ENCODE peak calls at places on chromosomes 6 and 20, in five cellular contexts. A is left cardiac atrium, F is brain microvascular endothelial cell, P is adrenal gland, D is NCI-H446. L is an unnamed sample.

GRCh38 chr6:89087881-89088280 is 7.3 kb downstream of the PNRC1 start:
- DNase-seq in P (no peak), A (no peak), F (no peak), D (no peak), L (no peak)

GRCh38 chr6:166507809-166508373 is 78.6 kb downstream of the RAMACL start:
- DNase-seq in A (no peak), P (no peak), F (no peak), D (no peak), L (no peak)

GRCh38 chr20:41428285-41428684 is 61.7 kb upstream of the EMILIN3 start:
- DNase-seq in F (peak), P (peak), A (no peak), D (no peak), L (no peak)

GRCh38 chr6:137107767-137108105 is 63.0 kb upstream of the IL20RA start:
- DNase-seq in D (no peak), F (no peak), A (no peak), P (no peak), L (no peak)

GRCh38 chr6:150620244-150620643 is 20.6 kb downstream of the PLEKHG1 start:
- DNase-seq in F (no peak), D (no peak), A (no peak), P (no peak), L (no peak)

GRCh38 chr20:22617160-22617559 is 32.8 kb upstream of the FOXA2 start:
- DNase-seq in F (no peak), D (no peak), P (peak), A (peak), L (no peak)

GRCh38 chr6:116370717-116371383 is at the start of gene DSE:
- DNase-seq in D (no peak), A (peak), F (peak), P (peak), L (no peak)

GRCh38 chr6:22980446-22980845 is 411.1 kb downstream of the HDGFL1 start:
- DNase-seq in P (no peak), A (no peak), D (no peak), F (peak), L (no peak)

GRCh38 chr6:117188627-117189201 is 76.6 kb upstream of the VGLL2 start:
- DNase-seq in F (no peak), A (no peak), D (peak), P (no peak), L (no peak)

GRCh38 chr20:63220696-63221399 is 4.9 kb upstream of the YTHDF1 start:
- DNase-seq in A (no peak), F (no peak), P (no peak), D (no peak), L (no peak)

GRCh38 chr20:3032624-3033023 is 10.8 kb upstream of the GNRH2 start:
- DNase-seq in F (no peak), P (no peak), A (peak), D (no peak), L (no peak)

GRCh38 chr6:117444600-117444999 is 18.9 kb upstream of the ROS1 start:
- DNase-seq in F (no peak), D (no peak), P (no peak), A (no peak), L (no peak)

GRCh38 chr20:32984196-32984595 is 20.0 kb downstream of the SUN5 start:
- DNase-seq in P (no peak), A (no peak), D (no peak), F (no peak), L (no peak)

GRCh38 chr20:35893942-35894341 is 60.4 kb downstream of the SCAND1 start:
- DNase-seq in F (no peak), D (no peak), P (no peak), A (no peak), L (no peak)

GRCh38 chr20:17650301-17650761 is 31.7 kb downstream of the RRBP1 start:
- DNase-seq in F (no peak), D (no peak), P (no peak), A (peak), L (no peak)

GRCh38 chr6:66628917-66629316 is 921.9 kb upstream of the EYS start:
- DNase-seq in F (no peak), D (no peak), P (no peak), A (no peak), L (no peak)

GRCh38 chr6:152173321-152173720 is 365.8 kb downstream of the ESR1 start:
- DNase-seq in P (no peak), A (no peak), F (no peak), D (no peak), L (no peak)

GRCh38 chr6:36120539-36120938 is 9.8 kb upstream of the MAPK13 start:
- DNase-seq in D (no peak), A (no peak), F (no peak), P (no peak), L (no peak)

GRCh38 chr6:32845381-32845884 is 1.6 kb upstream of the PSMB8 start:
- DNase-seq in D (no peak), F (no peak), A (no peak), P (peak), L (no peak)

GRCh38 chr6:42236680-42237473 is 19.2 kb upstream of the MRPS10 start:
- DNase-seq in F (no peak), A (no peak), D (no peak), P (peak), L (no peak)

GRCh38 chr20:37901280-37901666 is 1.7 kb upstream of the VSTM2L start:
- DNase-seq in P (no peak), F (no peak), D (no peak), A (no peak), L (no peak)

GRCh38 chr6:33297956-33298772 is 578 bp downstream of the RGL2 start:
- DNase-seq in A (peak), F (peak), P (peak), D (peak), L (peak)

GRCh38 chr6:73580247-73581149 is 59.7 kb upstream of the EEF1A1 start:
- DNase-seq in F (peak), A (peak), P (peak), D (no peak), L (peak)

GRCh38 chr6:142561511-142562265 is 259.9 kb downstream of the ADGRG6 start:
- DNase-seq in A (no peak), P (no peak), D (no peak), F (no peak), L (no peak)

GRCh38 chr6:31402324-31403282 is 792 bp upstream of the MICA start:
- DNase-seq in D (no peak), F (peak), P (peak), A (peak), L (no peak)

GRCh38 chr20:61654726-61655125 is 402.7 kb downstream of the CDH4 start:
- DNase-seq in F (no peak), A (peak), D (no peak), P (no peak), L (no peak)

GRCh38 chr6:29529956-29530355 is 29.6 kb downstream of the UBD start:
- DNase-seq in P (no peak), F (no peak), D (no peak), A (no peak), L (no peak)

GRCh38 chr6:28807682-28808280 is 116.0 kb downstream of the TRIM27 start:
- DNase-seq in A (no peak), D (peak), F (peak), P (no peak), L (no peak)

GRCh38 chr20:40866056-40866455 is 162.6 kb upstream of the TOP1 start:
- DNase-seq in F (no peak), A (no peak), D (peak), P (no peak), L (no peak)

GRCh38 chr20:4726710-4727391 is 5.1 kb downstream of the PRND start:
- DNase-seq in F (peak), D (no peak), A (no peak), P (peak), L (peak)

GRCh38 chr6:11848852-11849731 is 70.5 kb upstream of the ADTRP start:
- DNase-seq in A (no peak), F (peak), P (no peak), D (peak), L (no peak)

GRCh38 chr6:115891111-115891669 is 169.5 kb downstream of the FRK start:
- DNase-seq in P (peak), F (peak), A (no peak), D (no peak), L (peak)

GRCh38 chr6:79949235-79949634 is 1.9 kb upstream of the ELOVL4 start:
- DNase-seq in P (peak), A (peak), F (peak), D (peak), L (peak)

GRCh38 chr6:75266716-75267291 is 17.8 kb downstream of the TMEM30A start:
- DNase-seq in F (no peak), P (no peak), A (no peak), D (peak), L (peak)

GRCh38 chr6:2853766-2854393 is 12.2 kb upstream of the SERPINB1 start:
- DNase-seq in D (no peak), F (peak), A (no peak), P (peak), L (peak)

GRCh38 chr6:148980234-148980633 is 233.4 kb downstream of the UST start:
- DNase-seq in P (no peak), A (no peak), F (no peak), D (no peak), L (no peak)

GRCh38 chr20:32064667-32065066 is 12.6 kb downstream of the HCK start:
- DNase-seq in A (no peak), F (no peak), D (no peak), P (peak), L (no peak)

L was measured in foreskin melanocyte.